ENCODE peak calls at places on chromosomes 3 and 15, in eight cellular contexts. B, W, O, P, G, S, J and Y are unnamed samples.

GRCh38 chr15:72184165-72184811 is 13.3 kb downstream of the GRAMD2A start:
- DNase-seq in B (no peak), W (peak; percentile 45), O (no peak), P (peak; percentile 56), G (no peak), S (no peak), J (no peak), Y (no peak)

GRCh38 chr3:185233328-185233727 is 20.5 kb downstream of the EHHADH start:
- DNase-seq in B (no peak), W (no peak), O (no peak), P (no peak), G (no peak), S (no peak), J (no peak), Y (no peak)

GRCh38 chr3:165895919-165896318 is 58.7 kb upstream of the BCHE start:
- DNase-seq in B (peak; percentile 6), W (no peak), O (peak; percentile 12), P (peak; percentile 62), G (no peak), S (no peak), J (no peak), Y (no peak)

GRCh38 chr3:25064681-25065080 is 363.4 kb upstream of the RARB start:
- DNase-seq in B (no peak), W (no peak), O (no peak), P (no peak), G (no peak), S (no peak), J (no peak), Y (no peak)

GRCh38 chr3:169430687-169431404 is 232.7 kb downstream of the MECOM start:
- DNase-seq in B (no peak), W (peak; percentile 47), O (no peak), P (peak; percentile 8), G (no peak), S (no peak), J (no peak), Y (no peak)

GRCh38 chr3:68666409-68667193 is 265.7 kb downstream of the TAFA4 start:
- DNase-seq in B (no peak), W (no peak), O (no peak), P (no peak), G (no peak), S (no peak), J (no peak), Y (no peak)

GRCh38 chr3:9201895-9202294 is 47.6 kb downstream of the SRGAP3 start:
- DNase-seq in B (no peak), W (no peak), O (no peak), P (no peak), G (no peak), S (no peak), J (no peak), Y (no peak)

GRCh38 chr3:56207913-56208312 is 260.4 kb downstream of the ERC2 start:
- DNase-seq in B (peak; percentile 6), W (no peak), O (no peak), P (no peak), G (no peak), S (no peak), J (no peak), Y (no peak)

GRCh38 chr15:100111103-100112060 is 230.4 kb downstream of the ADAMTS17 start:
- DNase-seq in B (peak; percentile 83), W (peak; percentile 84), O (no peak), P (peak; percentile 81), G (no peak), S (peak; percentile 3), J (peak; percentile 79), Y (no peak)

GRCh38 chr15:58438956-58439355 is 7.2 kb downstream of the LIPC start:
- DNase-seq in B (peak; percentile 42), W (peak; percentile 68), O (peak; percentile 2), P (peak; percentile 70), G (no peak), S (peak; percentile 58), J (no peak), Y (no peak)

GRCh38 chr15:41417418-41417811 is 520 bp downstream of the RTF1 start:
- DNase-seq in B (peak; percentile 25), W (peak; percentile 50), O (no peak), P (peak; percentile 50), G (peak; percentile 43), S (no peak), J (no peak), Y (no peak)

GRCh38 chr3:63914312-63914711 is 2.1 kb upstream of the SCAANT1 start:
- DNase-seq in B (peak; percentile 44), W (no peak), O (peak; percentile 5), P (no peak), G (no peak), S (no peak), J (no peak), Y (no peak)

GRCh38 chr15:98586066-98586465 is 62.3 kb upstream of the IGF1R start:
- DNase-seq in B (no peak), W (no peak), O (no peak), P (no peak), G (no peak), S (no peak), J (no peak), Y (no peak)